ENCODE peak calls at places on chromosomes 7 and 10, in nine cellular contexts. One of them, this sample, is unnamed.

GRCh38 chr7:34675749-34676374 is 17.8 kb downstream of the NPSR1 start:
- DNase-seq in SK-N-SH: peak
- DNase-seq in stomach: no peak
- DNase-seq in retinal pigment epithelial cell: no peak
- DNase-seq in hepatocyte: peak
- DNase-seq in heart right ventricle: no peak
- DNase-seq in cardiac fibroblast: peak
- DNase-seq in dorsolateral prefrontal cortex: no peak
- DNase-seq in PC-3: peak
- DNase-seq in this sample: no peak

GRCh38 chr10:122147731-122148130 is 123.4 kb upstream of the BTBD16 start:
- DNase-seq in stomach: no peak
- DNase-seq in heart right ventricle: no peak
- DNase-seq in PC-3: no peak
- DNase-seq in cardiac fibroblast: no peak
- DNase-seq in dorsolateral prefrontal cortex: no peak
- DNase-seq in hepatocyte: peak
- DNase-seq in retinal pigment epithelial cell: no peak
- DNase-seq in SK-N-SH: no peak
- DNase-seq in this sample: no peak

GRCh38 chr7:103637080-103637479 is 191.1 kb upstream of the SLC26A5 start:
- DNase-seq in heart right ventricle: no peak
- DNase-seq in stomach: no peak
- DNase-seq in PC-3: peak
- DNase-seq in dorsolateral prefrontal cortex: no peak
- DNase-seq in cardiac fibroblast: peak
- DNase-seq in hepatocyte: no peak
- DNase-seq in SK-N-SH: no peak
- DNase-seq in retinal pigment epithelial cell: no peak
- DNase-seq in this sample: no peak

GRCh38 chr10:31291123-31291522 is 27.9 kb upstream of the ZEB1 start:
- DNase-seq in cardiac fibroblast: no peak
- DNase-seq in retinal pigment epithelial cell: no peak
- DNase-seq in stomach: no peak
- DNase-seq in heart right ventricle: no peak
- DNase-seq in SK-N-SH: no peak
- DNase-seq in PC-3: no peak
- DNase-seq in hepatocyte: no peak
- DNase-seq in dorsolateral prefrontal cortex: no peak
- DNase-seq in this sample: no peak

GRCh38 chr10:103452714-103453230 is 602 bp upstream of the CALHM2 start:
- DNase-seq in retinal pigment epithelial cell: no peak
- DNase-seq in hepatocyte: no peak
- DNase-seq in SK-N-SH: no peak
- DNase-seq in stomach: no peak
- DNase-seq in dorsolateral prefrontal cortex: no peak
- DNase-seq in PC-3: no peak
- DNase-seq in cardiac fibroblast: no peak
- DNase-seq in heart right ventricle: no peak
- DNase-seq in this sample: no peak

GRCh38 chr7:36128448-36129047 is 24.5 kb upstream of the EEPD1 start:
- DNase-seq in retinal pigment epithelial cell: peak
- DNase-seq in SK-N-SH: peak
- DNase-seq in cardiac fibroblast: peak
- DNase-seq in hepatocyte: peak
- DNase-seq in stomach: peak
- DNase-seq in heart right ventricle: peak
- DNase-seq in PC-3: peak
- DNase-seq in dorsolateral prefrontal cortex: peak
- DNase-seq in this sample: peak

GRCh38 chr10:30821994-30822692 is 192.6 kb upstream of the LYZL2 start:
- DNase-seq in PC-3: no peak
- DNase-seq in stomach: no peak
- DNase-seq in hepatocyte: no peak
- DNase-seq in cardiac fibroblast: no peak
- DNase-seq in dorsolateral prefrontal cortex: no peak
- DNase-seq in heart right ventricle: no peak
- DNase-seq in retinal pigment epithelial cell: no peak
- DNase-seq in SK-N-SH: no peak
- DNase-seq in this sample: no peak

GRCh38 chr10:122139226-122139625 is 131.9 kb upstream of the BTBD16 start:
- DNase-seq in heart right ventricle: peak
- DNase-seq in SK-N-SH: peak
- DNase-seq in PC-3: no peak
- DNase-seq in dorsolateral prefrontal cortex: no peak
- DNase-seq in retinal pigment epithelial cell: no peak
- DNase-seq in stomach: no peak
- DNase-seq in hepatocyte: no peak
- DNase-seq in cardiac fibroblast: no peak
- DNase-seq in this sample: no peak

GRCh38 chr7:107563072-107563760 is 504 bp downstream of the COG5 start:
- DNase-seq in hepatocyte: no peak
- DNase-seq in stomach: peak
- DNase-seq in SK-N-SH: peak
- DNase-seq in dorsolateral prefrontal cortex: no peak
- DNase-seq in retinal pigment epithelial cell: no peak
- DNase-seq in cardiac fibroblast: no peak
- DNase-seq in heart right ventricle: no peak
- DNase-seq in PC-3: peak
- DNase-seq in this sample: no peak

GRCh38 chr10:122461729-122462532 is 578 bp downstream of the HTRA1 start:
- DNase-seq in heart right ventricle: peak
- DNase-seq in dorsolateral prefrontal cortex: no peak
- DNase-seq in hepatocyte: peak
- DNase-seq in stomach: peak
- DNase-seq in retinal pigment epithelial cell: no peak
- DNase-seq in SK-N-SH: no peak
- DNase-seq in cardiac fibroblast: no peak
- DNase-seq in PC-3: peak
- DNase-seq in this sample: no peak

GRCh38 chr10:9596368-9596920 is 1421.2 kb upstream of the CELF2 start:
- DNase-seq in hepatocyte: no peak
- DNase-seq in dorsolateral prefrontal cortex: no peak
- DNase-seq in cardiac fibroblast: peak
- DNase-seq in PC-3: no peak
- DNase-seq in heart right ventricle: no peak
- DNase-seq in stomach: no peak
- DNase-seq in retinal pigment epithelial cell: peak
- DNase-seq in SK-N-SH: no peak
- DNase-seq in this sample: peak

DNA sequence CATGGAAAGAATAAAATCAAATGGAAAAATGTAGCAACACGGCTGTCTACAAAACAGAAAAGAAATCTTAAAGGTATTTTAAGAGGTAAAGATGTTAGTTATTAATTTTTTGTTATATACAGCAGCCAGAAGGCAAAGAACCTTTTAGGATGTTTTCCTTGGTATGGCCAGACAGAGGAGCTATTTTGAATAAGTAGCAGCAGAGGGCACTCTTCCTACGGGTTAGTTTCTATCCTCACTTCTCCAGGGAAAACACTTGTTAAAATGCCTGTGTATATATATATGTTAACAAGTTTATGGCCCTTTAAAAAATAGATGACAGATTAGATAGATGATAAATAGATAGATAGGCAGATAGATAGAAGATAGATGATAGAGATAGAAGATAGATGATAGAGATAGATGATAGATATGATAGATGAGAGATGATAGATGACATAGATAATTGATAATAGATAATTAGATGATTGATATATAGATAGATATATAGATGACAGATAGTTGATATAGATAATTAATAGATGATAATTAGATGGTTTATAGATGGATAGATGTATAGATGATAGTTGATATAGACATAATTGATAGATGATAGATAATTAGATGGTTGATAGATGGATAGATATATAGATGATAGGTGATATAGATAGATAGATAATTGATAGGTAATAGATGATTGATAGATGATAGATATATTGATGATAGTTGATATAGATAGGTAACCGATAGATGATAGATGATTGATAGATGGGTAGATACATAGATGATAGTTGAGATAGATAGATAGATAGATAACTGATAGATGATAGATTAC is 57.8 kb upstream of the WIPF3 start:
- DNase-seq in dorsolateral prefrontal cortex: no peak
- DNase-seq in stomach: no peak
- DNase-seq in cardiac fibroblast: peak
- DNase-seq in SK-N-SH: peak
- DNase-seq in retinal pigment epithelial cell: peak
- DNase-seq in hepatocyte: peak
- DNase-seq in heart right ventricle: no peak
- DNase-seq in PC-3: peak
- DNase-seq in this sample: no peak
- TF ChIP-seq CTCF in dorsolateral prefrontal cortex: peak
- TF ChIP-seq CTCF in stomach: peak
- TF ChIP-seq CTCF in cardiac fibroblast: peak
- TF ChIP-seq CTCF in SK-N-SH: peak
- TF ChIP-seq CTCF in retinal pigment epithelial cell: peak
- TF ChIP-seq CTCF in hepatocyte: peak
- TF ChIP-seq CTCF in heart right ventricle: peak
- TF ChIP-seq CTCF in PC-3: peak
- TF ChIP-seq CTCF in this sample: peak

GRCh38 chr10:58970160-58970915 is 206.1 kb upstream of the PHYHIPL start:
- DNase-seq in heart right ventricle: no peak
- DNase-seq in cardiac fibroblast: no peak
- DNase-seq in dorsolateral prefrontal cortex: no peak
- DNase-seq in SK-N-SH: no peak
- DNase-seq in retinal pigment epithelial cell: no peak
- DNase-seq in hepatocyte: no peak
- DNase-seq in PC-3: no peak
- DNase-seq in stomach: no peak
- DNase-seq in this sample: no peak

GRCh38 chr10:58971806-58972491 is 204.5 kb upstream of the PHYHIPL start:
- DNase-seq in retinal pigment epithelial cell: no peak
- DNase-seq in cardiac fibroblast: no peak
- DNase-seq in SK-N-SH: peak
- DNase-seq in stomach: no peak
- DNase-seq in heart right ventricle: no peak
- DNase-seq in dorsolateral prefrontal cortex: no peak
- DNase-seq in hepatocyte: no peak
- DNase-seq in PC-3: no peak
- DNase-seq in this sample: no peak

GRCh38 chr10:58969578-58969977 is 206.9 kb upstream of the PHYHIPL start:
- DNase-seq in SK-N-SH: no peak
- DNase-seq in dorsolateral prefrontal cortex: no peak
- DNase-seq in PC-3: no peak
- DNase-seq in retinal pigment epithelial cell: no peak
- DNase-seq in stomach: no peak
- DNase-seq in hepatocyte: no peak
- DNase-seq in cardiac fibroblast: peak
- DNase-seq in heart right ventricle: no peak
- DNase-seq in this sample: no peak

GRCh38 chr10:58972576-58973234 is 203.7 kb upstream of the PHYHIPL start:
- DNase-seq in heart right ventricle: no peak
- DNase-seq in SK-N-SH: peak
- DNase-seq in PC-3: no peak
- DNase-seq in dorsolateral prefrontal cortex: no peak
- DNase-seq in stomach: no peak
- DNase-seq in hepatocyte: no peak
- DNase-seq in cardiac fibroblast: no peak
- DNase-seq in retinal pigment epithelial cell: no peak
- DNase-seq in this sample: no peak

DNA sequence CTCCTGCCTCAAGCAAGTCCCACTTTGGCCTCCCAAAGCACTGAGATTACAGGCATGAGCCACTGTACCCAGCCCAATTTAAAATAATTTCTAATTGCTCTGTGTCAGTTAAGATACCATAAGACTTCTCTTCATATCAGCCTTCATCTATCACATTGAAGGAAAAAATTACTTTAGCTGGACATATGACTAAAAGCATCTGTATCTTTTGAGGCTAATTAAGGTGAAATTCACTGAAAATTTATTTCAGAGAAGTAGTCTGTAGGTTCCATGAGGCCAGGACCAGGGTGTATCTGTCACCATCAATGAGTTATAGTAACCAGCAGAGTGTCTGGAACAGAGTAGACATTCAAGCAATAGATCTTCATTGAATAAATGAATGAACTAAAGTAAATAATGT is 205.2 kb upstream of the PHYHIPL start:
- DNase-seq in SK-N-SH: peak
- DNase-seq in cardiac fibroblast: no peak
- DNase-seq in heart right ventricle: no peak
- DNase-seq in stomach: no peak
- DNase-seq in retinal pigment epithelial cell: no peak
- DNase-seq in dorsolateral prefrontal cortex: no peak
- DNase-seq in hepatocyte: no peak
- DNase-seq in PC-3: no peak
- DNase-seq in this sample: no peak
- H3K4me3 ChIP-seq in SK-N-SH: no peak
- H3K4me3 ChIP-seq in cardiac fibroblast: no peak
- H3K4me3 ChIP-seq in heart right ventricle: no peak
- H3K4me3 ChIP-seq in stomach: no peak
- H3K4me3 ChIP-seq in retinal pigment epithelial cell: no peak
- H3K4me3 ChIP-seq in dorsolateral prefrontal cortex: no peak
- H3K4me3 ChIP-seq in hepatocyte: no peak
- H3K4me3 ChIP-seq in PC-3: no peak
- H3K4me3 ChIP-seq in this sample: no peak

GRCh38 chr7:99876491-99876890 is 342 bp downstream of the OR2AE1 start:
- DNase-seq in heart right ventricle: no peak
- DNase-seq in retinal pigment epithelial cell: no peak
- DNase-seq in hepatocyte: no peak
- DNase-seq in PC-3: no peak
- DNase-seq in SK-N-SH: no peak
- DNase-seq in cardiac fibroblast: no peak
- DNase-seq in stomach: no peak
- DNase-seq in dorsolateral prefrontal cortex: no peak
- DNase-seq in this sample: no peak
- TF ChIP-seq CTCF in heart right ventricle: no peak
- TF ChIP-seq CTCF in retinal pigment epithelial cell: no peak
- TF ChIP-seq CTCF in hepatocyte: no peak
- TF ChIP-seq CTCF in PC-3: no peak
- TF ChIP-seq CTCF in SK-N-SH: no peak
- TF ChIP-seq CTCF in cardiac fibroblast: no peak
- TF ChIP-seq CTCF in stomach: no peak
- TF ChIP-seq CTCF in dorsolateral prefrontal cortex: no peak
- TF ChIP-seq CTCF in this sample: no peak

DNA sequence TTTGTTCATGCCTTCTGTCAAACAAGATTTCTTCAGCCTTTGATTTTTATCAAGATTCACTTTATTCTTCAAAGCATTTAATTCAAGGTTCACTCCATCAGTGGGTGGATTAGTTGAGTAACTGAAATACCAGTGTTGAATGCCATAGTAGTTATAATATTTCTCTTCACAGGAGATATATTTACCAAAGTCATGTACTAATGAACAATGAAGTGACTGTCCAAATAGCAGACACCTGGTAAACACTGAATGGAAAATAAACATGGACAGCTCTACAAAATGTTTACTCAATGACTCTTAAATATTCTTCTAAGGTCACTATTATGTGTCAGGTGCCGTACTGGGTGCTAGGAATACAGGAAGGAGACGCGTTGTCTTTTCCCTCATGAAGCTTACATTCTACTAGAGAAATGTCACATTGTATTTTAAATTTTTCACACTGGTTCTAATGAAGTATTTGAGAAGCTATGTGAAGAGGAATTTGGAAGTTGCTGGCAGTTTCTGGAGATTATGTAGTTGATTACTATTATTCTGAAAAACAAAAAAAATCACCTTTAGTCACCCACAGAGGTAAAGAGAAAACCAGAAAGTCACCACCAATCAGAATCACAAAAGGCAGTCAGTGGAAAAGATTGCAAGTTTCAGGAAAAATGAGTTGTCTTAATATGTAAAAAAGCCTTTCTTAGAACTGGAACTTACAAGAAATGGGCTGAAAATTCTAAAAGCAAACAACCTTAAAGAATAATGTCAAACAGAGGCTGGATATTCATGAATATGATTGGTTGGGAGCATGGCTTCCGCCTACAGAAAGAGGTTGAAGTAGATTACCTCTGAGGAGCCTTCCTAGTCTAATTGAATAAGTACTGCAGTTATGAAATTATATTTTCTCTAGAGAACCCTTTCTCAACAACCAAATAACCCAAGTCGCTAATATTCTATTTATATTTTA is 84.5 kb downstream of the RTKN2 start:
- DNase-seq in heart right ventricle: no peak
- DNase-seq in dorsolateral prefrontal cortex: no peak
- DNase-seq in retinal pigment epithelial cell: peak
- DNase-seq in PC-3: peak
- DNase-seq in cardiac fibroblast: no peak
- DNase-seq in SK-N-SH: no peak
- DNase-seq in stomach: no peak
- DNase-seq in hepatocyte: no peak
- DNase-seq in this sample: no peak
- H3K4me3 ChIP-seq in heart right ventricle: no peak
- H3K4me3 ChIP-seq in dorsolateral prefrontal cortex: no peak
- H3K4me3 ChIP-seq in retinal pigment epithelial cell: no peak
- H3K4me3 ChIP-seq in PC-3: no peak
- H3K4me3 ChIP-seq in cardiac fibroblast: no peak
- H3K4me3 ChIP-seq in SK-N-SH: no peak
- H3K4me3 ChIP-seq in stomach: no peak
- H3K4me3 ChIP-seq in hepatocyte: no peak
- H3K4me3 ChIP-seq in this sample: no peak